ENCODE peak calls at places on chromosome 13, in nine cellular contexts. B is PC-3; D is lower leg skin; P is choroid plexus epithelial cell; I is left ventricle myocardium inferior; O is Jurkat, Clone E6-1; G is body of pancreas; R is fibroblast of the aortic adventitia; H is cardiac fibroblast. K is an unnamed sample.

GRCh38 chr13:96473463-96474157 is 383.7 kb downstream of the HS6ST3 start:
- DNase-seq in P (no peak), I (no peak), G (no peak), O (no peak), B (no peak), R (peak; percentile 29), H (peak; percentile 16), D (no peak), K (no peak)

GRCh38 chr13:87280139-87280538 is 391.0 kb upstream of the SLITRK5 start:
- DNase-seq in G (no peak), H (no peak), D (no peak), R (no peak), O (no peak), B (peak; percentile 2), P (peak; percentile 25), I (no peak), K (no peak)

GRCh38 chr13:45215392-45216077 is 14.7 kb upstream of the KCTD4 start:
- DNase-seq in R (no peak), H (no peak), P (no peak), B (no peak), O (no peak), G (no peak), I (no peak), D (no peak), K (no peak)

GRCh38 chr13:21014666-21015170 is 46.7 kb downstream of the LATS2 start:
- DNase-seq in I (peak; percentile 66), R (peak; percentile 88), B (peak; percentile 74), D (peak; percentile 82), P (peak; percentile 90), H (peak; percentile 80), O (no peak), G (no peak), K (no peak)

GRCh38 chr13:94236876-94237275 is 242.6 kb downstream of the DCT start:
- DNase-seq in H (peak; percentile 22), G (no peak), R (peak; percentile 28), D (no peak), I (no peak), P (peak; percentile 57), O (no peak), B (no peak), K (peak; percentile 1)

GRCh38 chr13:39612023-39612637 is 9.1 kb upstream of the LHFPL6 start:
- DNase-seq in I (no peak), B (peak; percentile 78), R (peak; percentile 87), O (peak; percentile 54), G (peak; percentile 76), P (peak; percentile 91), D (peak; percentile 88), H (peak; percentile 86), K (peak; percentile 79)

GRCh38 chr13:40352385-40352778 is 314.1 kb downstream of the FOXO1 start:
- DNase-seq in O (no peak), R (peak; percentile 27), H (peak; percentile 56), D (no peak), P (peak; percentile 45), G (peak; percentile 40), I (peak; percentile 36), B (no peak), K (no peak)

GRCh38 chr13:93900735-93901134 is 578.7 kb downstream of the DCT start:
- DNase-seq in P (peak; percentile 64), R (peak; percentile 41), G (no peak), I (no peak), B (no peak), O (no peak), D (no peak), H (peak; percentile 46), K (no peak)

GRCh38 chr13:111315347-111315995 is 5.0 kb upstream of the TEX29 start:
- DNase-seq in P (no peak), B (no peak), I (no peak), H (no peak), R (no peak), G (no peak), D (no peak), O (no peak), K (no peak)

GRCh38 chr13:38167164-38167822 is 182.4 kb upstream of the UFM1 start:
- DNase-seq in P (no peak), R (no peak), D (no peak), I (no peak), H (no peak), G (no peak), B (no peak), O (no peak), K (peak; percentile 3)

GRCh38 chr13:43693639-43694038 is 93.1 kb downstream of the ENOX1 start:
- DNase-seq in D (no peak), R (no peak), I (no peak), G (no peak), B (no peak), P (no peak), O (no peak), H (no peak), K (no peak)

GRCh38 chr13:45108716-45109706 is 11.3 kb upstream of the GTF2F2 start:
- DNase-seq in O (peak; percentile 18), D (no peak), P (peak; percentile 99), I (no peak), H (peak; percentile 39), R (no peak), B (no peak), G (no peak), K (peak; percentile 77)

GRCh38 chr13:75633285-75633684 is 2.8 kb upstream of the LMO7 start:
- DNase-seq in G (no peak), O (no peak), R (peak; percentile 92), D (no peak), B (peak; percentile 66), I (no peak), H (peak; percentile 87), P (peak; percentile 80), K (no peak)

GRCh38 chr13:39599842-39600241 is 3.2 kb downstream of the LHFPL6 start:
- DNase-seq in D (no peak), R (peak; percentile 77), B (no peak), H (peak; percentile 51), P (peak; percentile 54), O (no peak), I (no peak), G (no peak), K (no peak)

GRCh38 chr13:31208554-31209122 is 8.9 kb downstream of the B3GLCT start:
- DNase-seq in O (no peak), B (no peak), G (no peak), I (no peak), R (no peak), P (no peak), D (no peak), H (no peak), K (no peak)

GRCh38 chr13:31213681-31214289 is 14.0 kb downstream of the B3GLCT start:
- DNase-seq in R (no peak), G (no peak), O (no peak), I (no peak), B (no peak), P (no peak), H (peak; percentile 16), D (no peak), K (no peak)

GRCh38 chr13:31209172-31209818 is 9.5 kb downstream of the B3GLCT start:
- DNase-seq in G (peak; percentile 22), B (no peak), I (peak; percentile 69), O (no peak), R (peak; percentile 51), H (peak; percentile 48), D (no peak), P (peak; percentile 59), K (no peak)

GRCh38 chr13:31207630-31208549 is 8.1 kb downstream of the B3GLCT start:
- DNase-seq in D (no peak), P (peak; percentile 73), I (peak; percentile 63), B (no peak), H (peak; percentile 36), G (no peak), R (peak; percentile 73), O (no peak), K (peak; percentile 24)

GRCh38 chr13:31209819-31210209 is 10.0 kb downstream of the B3GLCT start:
- DNase-seq in O (no peak), D (no peak), P (no peak), B (no peak), G (no peak), H (no peak), R (no peak), I (no peak), K (no peak)
- H3K4me3 ChIP-seq in O (no peak overlapping the region), D (no peak overlapping the region), P (no peak overlapping the region), B (no peak overlapping the region), G (no peak overlapping the region), H (no peak overlapping the region), R (no peak overlapping the region), I (peak overlapping the region; percentile 55), K (no peak overlapping the region)

DNA sequence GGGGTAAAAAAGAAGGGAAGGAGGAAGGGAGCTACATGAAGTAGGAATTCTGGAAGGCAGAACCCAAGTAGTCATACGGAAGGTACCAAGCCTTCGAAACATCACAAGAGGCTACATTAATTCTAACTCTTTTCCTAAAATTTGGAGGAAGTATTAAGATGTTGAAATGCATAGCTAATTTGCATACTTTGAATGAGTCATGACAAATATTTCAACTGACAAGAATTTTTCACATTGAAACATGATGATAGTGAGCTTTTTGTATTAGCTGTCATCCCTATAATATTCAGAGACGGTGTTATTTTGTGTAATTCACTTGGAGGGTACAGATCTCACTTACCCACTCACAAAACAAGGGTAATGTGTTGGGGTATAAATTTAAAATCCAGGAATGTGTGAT is 9.1 kb upstream of the ACOD1 start:
- DNase-seq in D (no peak), H (peak; percentile 69), B (peak; percentile 13), I (no peak), O (no peak), G (no peak), P (peak; percentile 62), R (peak; percentile 29), K (no peak)
- H3K4me3 ChIP-seq in D (no peak overlapping the region), H (no peak overlapping the region), B (no peak overlapping the region), I (no peak overlapping the region), O (no peak overlapping the region), G (no peak overlapping the region), P (no peak overlapping the region), R (no peak overlapping the region), K (no peak overlapping the region)

GRCh38 chr13:101155920-101156319 is 260.4 kb downstream of the NALCN start:
- DNase-seq in P (peak; percentile 31), R (no peak), I (no peak), D (no peak), B (peak; percentile 11), G (no peak), H (no peak), O (no peak), K (no peak)
- H3K4me3 ChIP-seq in P (no peak overlapping the region), R (no peak overlapping the region), I (no peak overlapping the region), D (no peak overlapping the region), B (no peak overlapping the region), G (no peak overlapping the region), H (no peak overlapping the region), O (no peak overlapping the region), K (no peak overlapping the region)

DNA sequence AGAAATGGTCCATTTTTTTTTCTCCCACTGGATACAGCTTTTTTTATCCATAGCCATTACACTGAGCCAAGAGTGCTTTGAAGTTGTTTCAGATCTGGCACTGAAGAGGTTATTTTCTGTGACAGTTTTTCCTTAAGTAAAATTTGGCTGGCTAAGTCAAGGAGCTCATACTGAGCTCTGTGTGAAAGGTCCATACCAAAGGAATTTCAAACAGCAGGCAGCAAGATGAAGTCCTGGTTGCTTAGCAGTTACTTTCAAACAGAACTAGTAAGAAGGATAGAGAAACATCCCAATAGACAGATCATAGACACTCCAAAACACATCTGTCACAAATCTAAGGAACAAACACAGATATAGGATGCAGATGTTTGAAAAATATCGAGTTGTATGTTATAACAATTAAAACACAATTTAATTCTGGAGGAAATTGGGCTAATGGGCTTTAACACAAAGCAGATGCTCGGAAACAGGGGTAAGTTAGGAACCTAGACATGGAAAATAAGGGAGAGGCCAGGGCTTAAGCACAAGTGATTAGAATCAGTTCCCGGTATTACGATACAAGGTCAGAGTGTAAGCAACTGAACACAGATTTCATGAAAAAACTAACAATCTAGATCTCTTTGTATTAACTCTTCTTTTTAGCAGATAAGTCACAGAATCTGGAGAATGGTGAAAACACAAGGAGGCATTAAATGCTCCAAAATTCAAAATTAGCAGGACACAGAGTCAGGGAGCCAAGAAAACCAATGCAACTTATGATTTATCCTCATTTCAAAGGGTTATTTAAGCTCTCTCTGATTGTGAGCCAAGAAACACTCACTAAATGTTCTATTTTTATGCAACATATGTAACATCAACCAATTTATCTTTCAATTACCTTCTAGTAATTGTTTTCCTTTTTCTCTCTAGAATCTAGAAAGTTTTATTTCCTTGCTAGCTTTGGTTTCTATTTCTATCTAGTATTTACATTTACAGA is 1992.9 kb upstream of the PCDH20 start:
- DNase-seq in B (no peak), D (no peak), G (no peak), R (peak; percentile 15), I (no peak), P (peak; percentile 94), O (no peak), H (no peak), K (no peak)
- H3K4me3 ChIP-seq in B (no peak overlapping the region), D (no peak overlapping the region), G (no peak overlapping the region), R (no peak overlapping the region), I (no peak overlapping the region), P (no peak overlapping the region), O (no peak overlapping the region), H (no peak overlapping the region), K (no peak overlapping the region)